ENCODE peak calls at places on chromosomes 11 and 22, in nine cellular contexts. L is right cardiac atrium, Q is IMR-90, Z is astrocyte, B is GM23338, U is upper lobe of right lung, D is mucosa of descending colon, G is heart right ventricle, X is fibroblast of lung. V is an unnamed sample. For H3K4me1, the result is how much of the 10 kb centered on the place peaks cover.

GRCh38 chr11:66268953-66269906 is 791 bp downstream of the RAB1B start:
- DNase-seq in L (no peak), Q (peak), Z (peak), B (peak), U (peak), D (no peak), G (no peak), X (peak), V (peak)

GRCh38 chr11:132453411-132453810 is 1078.9 kb downstream of the OPCML start:
- DNase-seq in L (no peak), Q (no peak), Z (peak), B (no peak), U (no peak), D (no peak), G (no peak), X (peak), V (no peak)

GRCh38 chr11:70377645-70378044 is 20.7 kb upstream of the CTTN start:
- DNase-seq in L (no peak), Q (no peak), Z (no peak), B (no peak), U (no peak), D (no peak), G (no peak), X (no peak), V (no peak)

GRCh38 chr22:37345863-37346514 is 63.7 kb downstream of the CYTH4 start:
- DNase-seq in L (peak), Q (peak), Z (peak), B (no peak), U (no peak), D (peak), G (peak), X (peak), V (no peak)

GRCh38 chr11:111206472-111206871 is 39.1 kb upstream of the POU2AF2 start:
- DNase-seq in L (no peak), Q (peak), Z (peak), B (no peak), U (no peak), D (no peak), G (no peak), X (peak), V (no peak)

GRCh38 chr11:9280655-9281301 is 15.6 kb upstream of the DENND5A start:
- DNase-seq in L (no peak), Q (peak), Z (peak), B (no peak), U (no peak), D (peak), G (no peak), X (peak), V (no peak)

GRCh38 chr11:8813658-8814057 is 97.3 kb upstream of the AKIP1 start:
- DNase-seq in L (peak), Q (peak), Z (peak), B (peak), U (peak), D (peak), G (peak), X (peak), V (peak)

GRCh38 chr22:27487600-27488450 is 313.7 kb downstream of the MN1 start:
- DNase-seq in L (no peak), Q (peak), Z (peak), B (no peak), U (no peak), D (no peak), G (no peak), X (peak), V (peak)

GRCh38 chr22:23639661-23640060 is 7.5 kb upstream of the DRICH1 start:
- DNase-seq in L (no peak), Q (no peak), Z (no peak), B (no peak), U (no peak), D (no peak), G (no peak), X (no peak), V (no peak)

GRCh38 chr22:29944339-29944738 is 61.4 kb downstream of the MTMR3 start:
- DNase-seq in L (no peak), Q (peak), Z (no peak), B (no peak), U (no peak), D (no peak), G (no peak), X (peak), V (no peak)

GRCh38 chr11:119673389-119674336 is 55.3 kb downstream of the NECTIN1 start:
- DNase-seq in L (no peak), Q (no peak), Z (no peak), B (no peak), U (no peak), D (no peak), G (no peak), X (no peak), V (no peak)

GRCh38 chr11:107043242-107043991 is 25.1 kb upstream of the GUCY1A2 start:
- DNase-seq in L (no peak), Q (peak), Z (peak), B (no peak), U (no peak), D (no peak), G (no peak), X (peak), V (no peak)

GRCh38 chr11:69922015-69922595 is 102.9 kb upstream of the FGF3 start:
- DNase-seq in L (no peak), Q (no peak), Z (no peak), B (no peak), U (peak), D (no peak), G (no peak), X (no peak), V (no peak)

GRCh38 chr11:88814076-88814475 is 251.7 kb downstream of the GRM5 start:
- DNase-seq in L (no peak), Q (no peak), Z (no peak), B (no peak), U (no peak), D (no peak), G (no peak), X (no peak), V (no peak)
- H3K4me1 ChIP-seq in L (under half), Q (under half), Z (under half), B (under half), U (under half), D (under half), G (under half), X (under half), V (under half)

GRCh38 chr11:75154646-75155569 is 4.0 kb downstream of the SLCO2B1 start:
- DNase-seq in L (no peak), Q (no peak), Z (no peak), B (no peak), U (no peak), D (no peak), G (no peak), X (no peak), V (no peak)
- H3K4me1 ChIP-seq in L (under half), Q (under half), Z (under half), B (under half), U (under half), D (half or more), G (half or more), X (under half), V (under half)

DNA sequence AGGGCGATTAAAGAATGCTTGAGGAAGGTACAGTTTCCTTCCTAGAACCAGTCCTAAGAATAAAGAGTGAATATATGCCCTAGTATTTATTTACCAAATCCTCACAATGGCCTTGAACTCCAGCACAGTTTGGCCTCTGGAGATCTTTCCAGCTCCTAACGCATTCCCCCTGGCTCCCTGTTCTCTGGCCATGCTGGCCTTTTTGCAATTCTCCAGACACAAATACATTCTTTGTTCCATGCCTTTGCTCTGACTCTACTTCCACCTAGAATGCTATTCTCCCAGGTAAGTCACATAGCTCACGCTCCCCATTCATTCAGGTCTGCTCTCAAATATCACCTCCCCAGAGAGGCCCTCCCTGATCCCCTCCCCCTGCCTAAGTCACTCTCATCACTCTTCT is 3.7 kb upstream of the DGKZ start:
- DNase-seq in L (no peak), Q (no peak), Z (no peak), B (peak), U (no peak), D (no peak), G (no peak), X (no peak), V (no peak)
- H3K4me1 ChIP-seq in L (under half), Q (under half), Z (under half), B (half or more), U (under half), D (under half), G (half or more), X (under half), V (under half)

DNA sequence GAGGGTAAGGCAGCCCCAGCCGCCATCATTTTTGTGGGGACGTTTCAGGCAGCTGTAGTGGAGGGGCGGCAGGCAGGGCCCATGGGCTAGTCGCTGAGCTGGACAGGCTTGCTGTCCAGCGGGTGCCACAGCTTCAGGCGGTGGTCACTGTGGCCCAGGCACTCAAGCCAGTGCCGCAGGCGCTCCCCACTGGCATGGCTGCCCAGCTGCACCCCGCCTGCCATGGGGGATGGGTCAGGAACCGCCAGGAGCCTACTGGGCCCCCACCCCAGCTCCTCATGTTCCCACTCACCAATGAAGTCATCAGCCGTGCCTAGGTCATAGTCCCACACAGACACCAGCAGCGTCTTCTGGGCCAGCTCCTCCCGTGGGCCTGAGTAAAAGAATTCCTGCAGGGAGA is 6.0 kb downstream of the NDUFV1 start:
- DNase-seq in L (no peak), Q (no peak), Z (no peak), B (no peak), U (no peak), D (no peak), G (no peak), X (no peak), V (peak)
- H3K4me1 ChIP-seq in L (under half), Q (under half), Z (under half), B (under half), U (under half), D (under half), G (under half), X (under half), V (under half)

DNA sequence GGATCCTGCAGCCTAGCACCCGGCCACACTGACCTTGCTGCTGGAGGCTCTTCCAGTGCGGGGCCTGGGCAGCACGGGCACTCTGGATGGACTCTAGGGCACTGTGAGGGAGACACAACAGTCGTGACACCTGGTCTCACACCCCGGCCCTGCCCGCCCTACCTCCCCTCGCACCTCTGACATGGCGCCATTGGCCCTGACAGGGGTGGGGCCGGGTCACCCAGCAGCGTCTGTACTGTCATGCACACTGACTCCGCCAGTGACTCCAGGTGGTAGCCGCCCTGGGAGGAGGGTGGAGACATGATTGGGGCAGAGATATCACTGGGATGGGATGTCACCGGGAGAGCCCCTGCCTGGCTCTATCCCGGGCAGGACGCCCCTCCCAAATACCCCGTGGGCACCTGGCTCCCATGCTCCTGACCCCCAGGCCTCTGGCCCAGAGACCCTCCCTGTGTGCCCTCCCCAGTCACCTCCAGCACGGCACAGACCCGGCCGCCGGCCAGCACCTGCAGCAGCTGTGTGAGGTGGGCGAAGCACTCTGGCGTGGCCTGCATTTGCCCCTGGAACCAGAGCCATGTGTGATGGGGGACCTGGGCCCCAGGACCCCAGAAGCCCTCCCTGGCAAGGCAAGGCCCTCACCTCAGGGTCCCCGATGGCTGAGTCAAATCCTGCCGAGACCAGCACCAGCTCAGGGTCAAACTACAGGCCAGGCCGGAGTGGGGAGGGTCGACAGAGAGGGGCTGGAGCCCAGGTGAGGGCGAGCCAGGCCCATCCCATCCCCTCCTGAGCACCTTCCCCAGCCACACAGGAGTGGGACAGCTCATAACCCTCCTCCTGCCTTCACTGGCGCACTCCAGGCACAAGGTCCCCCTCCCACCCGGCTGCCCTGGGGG is 2.6 kb downstream of the HDAC10 start:
- DNase-seq in L (no peak), Q (no peak), Z (no peak), B (no peak), U (no peak), D (no peak), G (no peak), X (no peak), V (no peak)
- H3K4me1 ChIP-seq in L (under half), Q (under half), Z (under half), B (under half), U (under half), D (under half), G (under half), X (under half), V (under half)

DNA sequence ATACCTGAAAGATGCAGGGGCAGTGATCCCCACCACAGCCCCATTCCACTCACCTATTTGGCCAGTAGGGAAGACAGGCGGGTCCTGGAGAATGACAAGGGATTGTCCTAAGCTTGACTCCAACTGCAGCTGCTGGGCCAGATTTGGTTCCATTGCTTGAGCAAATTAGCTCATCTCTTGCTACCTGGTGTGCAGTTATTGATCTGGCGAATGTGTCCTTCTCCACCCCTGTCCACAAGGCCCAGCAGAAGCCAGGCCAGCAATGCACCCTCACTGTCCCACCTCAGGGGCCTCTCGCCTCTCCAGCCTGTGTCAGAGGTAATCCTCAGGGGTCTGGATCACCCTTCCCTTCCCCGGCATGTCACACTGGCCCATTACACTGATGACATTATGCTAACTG is 23.3 kb downstream of the TSPAN32 start:
- DNase-seq in L (no peak), Q (no peak), Z (no peak), B (no peak), U (peak), D (no peak), G (no peak), X (no peak), V (no peak)
- H3K4me1 ChIP-seq in L (under half), Q (under half), Z (under half), B (under half), U (under half), D (under half), G (under half), X (under half), V (under half)

GRCh38 chr22:35850831-35851230 is 133.2 kb downstream of the APOL5 start:
- DNase-seq in L (no peak), Q (no peak), Z (no peak), B (no peak), U (no peak), D (no peak), G (no peak), X (no peak), V (no peak)
- H3K4me1 ChIP-seq in L (under half), Q (under half), Z (under half), B (under half), U (under half), D (under half), G (under half), X (under half), V (under half)

V was measured in pancreas.